ENCODE peak calls at places on chromosomes 6 and 20, in seven cellular contexts. T is ovary; N is uterus; W is HCT116; R is CD4-positive, alpha-beta T cell; H is stomach; P is psoas muscle. C is an unnamed sample.

GRCh38 chr6:72348926-72349325 is 272.9 kb upstream of the KCNQ5 start:
- DNase-seq in T (no peak), N (no peak), W (no peak), R (no peak), H (no peak), P (no peak), C (no peak)

GRCh38 chr6:56393615-56394612 is 146.5 kb upstream of the COL21A1 start:
- DNase-seq in T (no peak), N (no peak), W (no peak), R (no peak), H (no peak), P (no peak), C (no peak)

GRCh38 chr6:148221580-148221979 is 121.1 kb upstream of the SASH1 start:
- DNase-seq in T (no peak), N (no peak), W (no peak), R (no peak), H (no peak), P (no peak), C (no peak)

GRCh38 chr6:1997702-1998101 is 247.7 kb downstream of the GMDS start:
- DNase-seq in T (no peak), N (no peak), W (no peak), R (no peak), H (no peak), P (no peak), C (no peak)

GRCh38 chr20:57445298-57445697 is 54.1 kb downstream of the RBM38 start:
- DNase-seq in T (peak), N (peak), W (no peak), R (no peak), H (no peak), P (peak), C (no peak)

GRCh38 chr20:50192364-50193168 is 1.9 kb downstream of the CEBPB start:
- DNase-seq in T (peak), N (peak), W (peak), R (peak), H (peak), P (peak), C (no peak)

GRCh38 chr6:152360016-152360415 is 277.1 kb downstream of the SYNE1 start:
- DNase-seq in T (no peak), N (no peak), W (no peak), R (no peak), H (no peak), P (no peak), C (no peak)

GRCh38 chr6:44266347-44266746 is 996 bp upstream of the NFKBIE start:
- DNase-seq in T (no peak), N (no peak), W (no peak), R (no peak), H (no peak), P (no peak), C (no peak)

GRCh38 chr6:162177733-162178132 is 549.8 kb downstream of the PRKN start:
- DNase-seq in T (no peak), N (no peak), W (no peak), R (no peak), H (no peak), P (no peak), C (peak)

GRCh38 chr6:24666097-24666615 is 543 bp downstream of the TDP2 start:
- DNase-seq in T (no peak), N (no peak), W (no peak), R (no peak), H (peak), P (peak), C (peak)

GRCh38 chr6:81750660-81751387 is 1.7 kb downstream of the TENT5A start:
- DNase-seq in T (no peak), N (no peak), W (no peak), R (no peak), H (no peak), P (no peak), C (no peak)

GRCh38 chr20:23340524-23340923 is 10.1 kb upstream of the NXT1 start:
- DNase-seq in T (peak), N (peak), W (peak), R (no peak), H (peak), P (peak), C (peak)

GRCh38 chr6:40896696-40897095 is 142.3 kb downstream of the UNC5CL start:
- DNase-seq in T (no peak), N (no peak), W (no peak), R (no peak), H (no peak), P (no peak), C (no peak)

GRCh38 chr6:109978174-109979032 is at the start of gene GPR6:
- DNase-seq in T (peak), N (no peak), W (no peak), R (peak), H (peak), P (peak), C (peak)

GRCh38 chr6:5084787-5085637 is at the start of gene PPP1R3G:
- DNase-seq in T (peak), N (peak), W (no peak), R (no peak), H (no peak), P (peak), C (no peak)

DNA sequence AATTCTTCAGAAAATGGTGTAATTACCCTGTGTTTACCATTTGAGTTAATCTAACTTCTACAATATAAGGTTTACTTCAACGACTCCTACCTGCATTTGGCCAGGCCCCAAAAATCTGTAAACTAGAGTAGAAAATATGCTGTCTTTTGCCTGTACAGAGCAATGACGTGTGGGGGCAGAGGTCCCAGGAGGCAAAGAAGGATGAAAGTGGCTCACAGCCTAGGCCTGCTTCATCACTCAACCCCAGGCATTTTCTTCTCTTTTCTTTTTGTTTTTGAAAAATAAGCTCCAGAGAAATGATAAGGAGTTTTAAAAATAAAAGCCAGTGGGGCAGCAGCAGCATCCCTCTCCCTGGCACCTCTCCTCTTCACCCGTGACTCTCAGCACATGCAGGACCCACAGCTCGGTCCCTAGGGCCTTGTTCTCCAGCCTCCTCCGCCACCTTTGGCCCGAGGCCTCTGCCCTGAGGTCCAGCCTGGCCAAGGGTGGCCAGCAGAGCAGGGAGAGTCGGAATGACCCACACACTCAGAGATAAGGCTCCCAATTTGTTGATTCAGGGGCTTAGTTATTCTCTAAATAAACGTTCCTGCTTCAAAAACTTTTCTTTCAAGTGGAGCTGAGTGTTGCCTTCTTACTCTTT is 310.3 kb upstream of the RNF24 start:
- DNase-seq in T (no peak), N (peak), W (no peak), R (no peak), H (no peak), P (no peak), C (no peak)
- H3K27ac ChIP-seq in T (no peak), N (peak), W (no peak), R (no peak), H (no peak), P (no peak), C (no peak)

DNA sequence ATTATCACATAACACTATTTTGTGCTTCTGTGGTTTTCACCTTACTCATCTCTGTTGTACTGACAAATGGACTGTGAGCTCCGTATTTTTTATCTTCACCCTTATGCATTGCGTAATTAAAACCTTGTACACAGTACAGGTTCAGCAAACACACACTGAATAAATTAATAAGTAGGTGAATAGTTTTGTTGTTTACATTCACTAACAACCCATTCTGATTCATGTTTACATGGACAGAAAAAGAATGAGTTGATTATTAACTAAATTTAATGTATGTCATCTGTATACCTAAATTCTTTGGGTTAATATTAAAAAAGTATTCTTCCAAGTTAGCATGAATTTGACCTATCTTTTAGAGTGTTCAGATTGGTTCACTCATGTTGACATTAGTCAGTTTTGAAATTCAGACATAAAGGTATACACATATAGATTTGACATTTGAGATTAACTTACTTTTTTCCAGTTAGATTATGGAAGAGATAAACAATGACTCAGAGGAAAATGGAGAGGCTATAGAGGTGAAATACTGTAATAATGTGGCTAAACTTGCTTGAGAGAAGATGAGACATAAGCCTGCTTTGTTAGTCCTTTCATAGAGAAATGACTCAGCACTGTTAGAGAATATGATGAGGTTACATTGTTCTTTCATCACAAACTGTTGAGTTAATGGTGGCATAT is 541.7 kb upstream of the FLRT3 start:
- DNase-seq in T (no peak), N (no peak), W (peak), R (no peak), H (no peak), P (no peak), C (no peak)
- H3K27ac ChIP-seq in T (no peak), N (no peak), W (peak), R (no peak), H (no peak), P (no peak), C (no peak)

GRCh38 chr6:149316108-149316727 is 1.3 kb upstream of the TAB2 start:
- DNase-seq in T (no peak), N (no peak), W (no peak), R (no peak), H (no peak), P (no peak), C (no peak)
- H3K27ac ChIP-seq in T (peak), N (peak), W (peak), R (peak), H (peak), P (peak), C (peak)

DNA sequence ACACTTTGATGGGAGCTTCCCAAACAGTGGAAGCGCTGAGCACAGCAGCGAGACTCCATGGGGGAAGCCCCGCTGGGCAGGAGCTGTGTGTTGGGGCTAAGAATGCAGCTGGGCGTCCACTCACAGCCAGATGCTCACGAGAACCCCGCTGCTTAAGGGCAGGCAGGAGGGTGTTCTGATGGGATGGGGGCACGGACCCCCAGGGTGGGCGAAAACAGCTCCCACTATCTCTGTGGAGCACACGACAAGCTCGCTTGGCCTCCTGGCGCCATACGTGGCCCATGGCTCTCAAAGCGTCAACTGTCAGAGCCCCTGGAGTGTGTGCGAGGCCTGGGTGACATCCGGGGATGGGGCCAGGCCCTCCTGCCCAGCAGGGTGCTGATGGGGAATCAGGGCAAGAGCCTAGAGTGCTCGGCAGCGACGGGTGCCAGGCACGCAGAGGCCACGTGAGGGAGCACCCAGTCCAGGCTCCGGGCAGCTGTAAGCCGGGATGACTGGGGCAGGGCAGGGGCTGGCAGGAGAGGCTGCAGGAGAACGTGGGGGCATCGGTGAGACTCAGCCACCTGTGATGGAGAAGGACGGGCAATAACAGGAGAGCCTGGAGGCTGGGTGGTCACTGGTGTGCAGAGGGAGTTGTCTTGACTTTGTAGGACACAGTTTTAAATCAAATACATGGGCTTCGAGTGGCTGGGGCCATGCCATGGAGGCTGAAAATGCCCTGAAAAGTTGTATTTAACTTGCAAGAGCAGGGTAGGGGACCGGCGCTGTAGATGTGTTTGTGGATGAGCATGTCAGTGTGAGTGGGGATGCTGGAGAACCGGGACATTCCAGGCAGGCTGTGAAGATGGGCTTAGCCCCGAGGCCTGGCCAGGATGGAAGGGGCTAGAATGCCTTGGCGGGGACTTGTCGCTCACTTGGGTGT is 27.3 kb downstream of the PYGB start:
- DNase-seq in T (peak), N (peak), W (no peak), R (no peak), H (peak), P (peak), C (no peak)
- H3K27ac ChIP-seq in T (no peak), N (no peak), W (no peak), R (no peak), H (no peak), P (no peak), C (no peak)

GRCh38 chr6:111087106-111087835 is at the start of gene SLC16A10:
- DNase-seq in T (peak), N (peak), W (peak), R (peak), H (peak), P (peak), C (peak)
- H3K27ac ChIP-seq in T (peak), N (no peak), W (peak), R (peak), H (peak), P (peak), C (no peak)

GRCh38 chr6:52995913-52996685 is 1.0 kb upstream of the GSTA4 start:
- DNase-seq in T (peak), N (peak), W (peak), R (peak), H (no peak), P (peak), C (peak)
- H3K27ac ChIP-seq in T (peak), N (peak), W (no peak), R (no peak), H (peak), P (peak), C (no peak)

GRCh38 chr6:144360401-144360800 is 75.3 kb downstream of the UTRN start:
- DNase-seq in T (no peak), N (no peak), W (no peak), R (no peak), H (no peak), P (no peak), C (no peak)

GRCh38 chr6:144361027-144361426 is 75.9 kb downstream of the UTRN start:
- DNase-seq in T (no peak), N (no peak), W (no peak), R (no peak), H (no peak), P (no peak), C (no peak)

GRCh38 chr6:144364208-144364718 is 79.1 kb downstream of the UTRN start:
- DNase-seq in T (no peak), N (no peak), W (no peak), R (no peak), H (no peak), P (no peak), C (no peak)

GRCh38 chr6:144364727-144365126 is 79.6 kb downstream of the UTRN start:
- DNase-seq in T (no peak), N (no peak), W (no peak), R (no peak), H (no peak), P (no peak), C (no peak)

DNA sequence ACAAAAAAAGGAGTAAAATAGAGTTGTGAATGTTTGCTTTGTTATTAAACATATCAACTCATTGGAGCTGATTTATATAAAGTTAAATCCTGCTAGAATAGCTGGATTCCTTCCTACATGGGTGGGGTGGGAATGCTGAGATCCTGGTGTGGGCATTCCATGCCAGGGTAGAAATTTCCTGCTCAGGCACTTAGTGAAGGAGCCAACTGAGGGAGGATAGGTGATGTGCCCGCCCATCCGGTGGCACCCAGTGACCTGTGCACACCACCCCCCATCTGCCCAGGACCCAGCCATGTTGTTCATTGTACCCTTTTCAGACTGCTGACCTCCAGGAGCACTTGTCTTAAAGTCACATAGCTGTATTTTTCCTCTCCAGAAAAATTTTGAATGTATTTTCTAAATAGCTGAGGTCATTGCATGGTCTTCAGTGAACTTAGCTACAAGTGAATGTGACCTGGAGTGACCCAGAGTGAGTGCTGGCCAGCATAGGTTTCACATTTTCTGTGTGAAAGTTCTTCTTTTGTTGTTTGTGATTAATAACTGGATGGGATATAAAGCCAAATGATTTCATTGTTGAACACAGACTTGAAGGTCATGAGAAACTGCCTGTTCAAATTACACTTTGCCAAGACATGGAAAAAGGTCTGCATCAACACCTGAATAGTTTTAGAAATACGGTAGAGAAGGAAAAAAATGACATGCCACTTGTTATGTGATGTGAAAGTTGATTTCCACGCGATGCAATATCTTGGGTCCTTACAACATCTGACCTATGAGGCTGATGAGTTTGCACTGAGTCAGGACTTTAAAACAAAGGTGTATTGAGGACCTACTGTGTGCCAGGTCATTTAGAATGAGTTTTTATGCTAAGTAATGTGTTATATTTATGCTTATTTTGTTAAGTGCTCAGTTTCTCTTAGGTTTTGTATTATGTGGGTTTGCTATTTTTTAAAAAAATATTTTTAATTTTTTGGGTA is 77.2 kb downstream of the UTRN start:
- DNase-seq in T (no peak), N (peak), W (no peak), R (no peak), H (no peak), P (no peak), C (no peak)
- H3K27ac ChIP-seq in T (no peak), N (peak), W (peak), R (no peak), H (peak), P (peak), C (no peak)

GRCh38 chr6:17035994-17036393 is 65.9 kb upstream of the STMND1 start:
- DNase-seq in T (no peak), N (no peak), W (no peak), R (no peak), H (no peak), P (no peak), C (no peak)

GRCh38 chr6:17035257-17035757 is 66.5 kb upstream of the STMND1 start:
- DNase-seq in T (no peak), N (no peak), W (no peak), R (no peak), H (no peak), P (no peak), C (no peak)

GRCh38 chr6:17032595-17033591 is 69.0 kb upstream of the STMND1 start:
- DNase-seq in T (peak), N (peak), W (no peak), R (no peak), H (peak), P (peak), C (peak)

GRCh38 chr6:17027441-17027840 is 74.4 kb upstream of the STMND1 start:
- DNase-seq in T (no peak), N (no peak), W (no peak), R (no peak), H (no peak), P (no peak), C (no peak)

GRCh38 chr6:17031961-17032360 is 69.9 kb upstream of the STMND1 start:
- DNase-seq in T (no peak), N (no peak), W (no peak), R (no peak), H (no peak), P (no peak), C (peak)
- H3K27ac ChIP-seq in T (no peak), N (peak), W (no peak), R (no peak), H (no peak), P (no peak), C (peak)

GRCh38 chr6:36249010-36249409 is 20.9 kb upstream of the PNPLA1 start:
- DNase-seq in T (no peak), N (no peak), W (no peak), R (no peak), H (no peak), P (no peak), C (no peak)

GRCh38 chr6:36246511-36247268 is 23.2 kb upstream of the PNPLA1 start:
- DNase-seq in T (no peak), N (no peak), W (no peak), R (no peak), H (no peak), P (no peak), C (no peak)

GRCh38 chr6:36249536-36249935 is 20.3 kb upstream of the PNPLA1 start:
- DNase-seq in T (no peak), N (no peak), W (no peak), R (no peak), H (no peak), P (no peak), C (no peak)

GRCh38 chr6:36245572-36246031 is 24.3 kb upstream of the PNPLA1 start:
- DNase-seq in T (no peak), N (no peak), W (no peak), R (no peak), H (peak), P (no peak), C (no peak)

GRCh38 chr6:36247691-36248090 is 22.2 kb upstream of the PNPLA1 start:
- DNase-seq in T (no peak), N (peak), W (no peak), R (no peak), H (no peak), P (no peak), C (no peak)
- H3K27ac ChIP-seq in T (no peak), N (peak), W (no peak), R (no peak), H (no peak), P (no peak), C (no peak)

C was measured in caudate nucleus.